ENCODE peak calls at places on chromosomes 12 and 14, in ten cellular contexts. M is fibroblast of the aortic adventitia, N is foreskin fibroblast, W is dorsolateral prefrontal cortex, K is psoas muscle, L is WERI-Rb-1, V is RWPE1, C is AG10803, I is pancreas, G is heart right ventricle. E is an unnamed sample.

GRCh38 chr12:111444314-111444705 is 38.6 kb downstream of the SH2B3 start:
- DNase-seq in M (no peak), N (no peak), W (no peak), K (no peak), L (no peak), V (no peak), C (peak), I (no peak), G (no peak), E (peak)

GRCh38 chr14:21003788-21004346 is 4.8 kb downstream of the SLC39A2 start:
- DNase-seq in M (no peak), N (no peak), W (no peak), K (peak), L (no peak), V (no peak), C (no peak), I (no peak), G (peak), E (no peak)

GRCh38 chr12:90958995-90959394 is 4.0 kb upstream of the CCER1 start:
- DNase-seq in M (peak), N (no peak), W (no peak), K (no peak), L (no peak), V (no peak), C (peak), I (no peak), G (no peak), E (no peak)

GRCh38 chr12:11834104-11834812 is 184.8 kb downstream of the ETV6 start:
- DNase-seq in M (peak), N (peak), W (no peak), K (no peak), L (no peak), V (no peak), C (no peak), I (no peak), G (no peak), E (no peak)

GRCh38 chr14:101134161-101134631 is 230.7 kb upstream of the RTL1 start:
- DNase-seq in M (no peak), N (no peak), W (no peak), K (no peak), L (no peak), V (no peak), C (no peak), I (no peak), G (no peak), E (no peak)

GRCh38 chr12:97277030-97277429 is 185.6 kb upstream of the RMST start:
- DNase-seq in M (no peak), N (no peak), W (no peak), K (no peak), L (no peak), V (no peak), C (no peak), I (no peak), G (no peak), E (no peak)

GRCh38 chr14:39488600-39488999 is 56.4 kb upstream of the FBXO33 start:
- DNase-seq in M (peak), N (no peak), W (peak), K (no peak), L (no peak), V (no peak), C (peak), I (no peak), G (no peak), E (no peak)

GRCh38 chr14:74618078-74618952 is 6.3 kb upstream of the LTBP2 start:
- DNase-seq in M (peak), N (peak), W (no peak), K (peak), L (no peak), V (peak), C (peak), I (no peak), G (no peak), E (no peak)

GRCh38 chr14:55577229-55577628 is 2.8 kb upstream of the KTN1 start:
- DNase-seq in M (peak), N (no peak), W (no peak), K (no peak), L (no peak), V (no peak), C (no peak), I (no peak), G (no peak), E (no peak)

GRCh38 chr12:94091624-94092023 is 56.8 kb upstream of the PLXNC1 start:
- DNase-seq in M (peak), N (no peak), W (no peak), K (no peak), L (no peak), V (no peak), C (no peak), I (no peak), G (no peak), E (no peak)

GRCh38 chr12:96107236-96107635 is 71.8 kb upstream of the LTA4H start:
- DNase-seq in M (no peak), N (no peak), W (no peak), K (no peak), L (no peak), V (no peak), C (no peak), I (no peak), G (peak), E (no peak)

GRCh38 chr14:59428581-59429012 is 36.6 kb downstream of the GPR135 start:
- DNase-seq in M (peak), N (peak), W (no peak), K (no peak), L (no peak), V (peak), C (peak), I (no peak), G (no peak), E (no peak)
- TF ChIP-seq CTCF in M (peak), N (peak), W (no peak), K (peak), L (no peak), V (no peak), C (peak), I (no peak), G (peak), E (no peak)

DNA sequence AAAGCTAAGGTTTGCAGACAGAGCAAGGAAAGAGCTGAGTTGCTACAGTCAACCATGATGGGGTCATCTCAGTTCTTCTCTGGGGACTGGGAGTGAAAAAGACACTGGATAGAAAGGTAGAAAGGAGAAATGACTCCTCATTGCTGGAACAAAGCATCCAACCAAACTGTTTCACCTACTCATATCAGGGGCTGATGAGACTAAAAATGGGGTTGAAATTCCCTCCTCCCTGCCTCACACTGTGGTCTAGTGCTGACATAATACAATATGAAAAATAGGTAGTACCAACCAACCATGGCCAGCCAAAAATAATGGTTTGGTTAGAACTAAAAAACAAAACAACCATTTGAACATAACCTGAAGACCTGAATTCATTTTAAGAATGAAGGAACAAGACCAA is 220.7 kb downstream of the DPF3 start:
- DNase-seq in M (no peak), N (no peak), W (no peak), K (no peak), L (no peak), V (no peak), C (no peak), I (no peak), G (no peak), E (no peak)
- TF ChIP-seq CTCF in M (no peak), N (no peak), W (no peak), K (no peak), L (no peak), V (no peak), C (no peak), I (no peak), G (no peak), E (no peak)

DNA sequence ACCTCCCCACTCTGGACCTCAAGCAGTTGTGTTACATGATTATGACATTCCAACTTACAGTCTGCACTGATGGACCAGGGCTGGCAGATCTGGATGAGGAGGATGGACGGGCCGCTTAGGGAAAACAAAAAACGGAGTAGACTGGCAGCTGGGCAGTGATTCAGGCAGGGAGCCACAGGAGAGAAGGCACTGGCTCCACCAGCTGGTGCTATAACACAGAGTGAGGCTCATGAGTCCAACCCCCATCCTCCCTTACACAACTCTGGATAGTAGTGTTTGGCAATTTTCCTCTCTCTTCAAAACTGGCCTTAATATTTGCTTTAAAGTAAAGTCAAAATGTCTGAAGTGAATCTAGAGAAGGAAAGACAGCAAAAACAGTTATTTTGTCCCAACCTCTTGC is 9.7 kb upstream of the RIC8B start:
- DNase-seq in M (no peak), N (no peak), W (peak), K (no peak), L (no peak), V (no peak), C (no peak), I (no peak), G (no peak), E (no peak)
- TF ChIP-seq CTCF in M (peak), N (no peak), W (peak), K (no peak), L (no peak), V (no peak), C (no peak), I (no peak), G (no peak), E (no peak)

DNA sequence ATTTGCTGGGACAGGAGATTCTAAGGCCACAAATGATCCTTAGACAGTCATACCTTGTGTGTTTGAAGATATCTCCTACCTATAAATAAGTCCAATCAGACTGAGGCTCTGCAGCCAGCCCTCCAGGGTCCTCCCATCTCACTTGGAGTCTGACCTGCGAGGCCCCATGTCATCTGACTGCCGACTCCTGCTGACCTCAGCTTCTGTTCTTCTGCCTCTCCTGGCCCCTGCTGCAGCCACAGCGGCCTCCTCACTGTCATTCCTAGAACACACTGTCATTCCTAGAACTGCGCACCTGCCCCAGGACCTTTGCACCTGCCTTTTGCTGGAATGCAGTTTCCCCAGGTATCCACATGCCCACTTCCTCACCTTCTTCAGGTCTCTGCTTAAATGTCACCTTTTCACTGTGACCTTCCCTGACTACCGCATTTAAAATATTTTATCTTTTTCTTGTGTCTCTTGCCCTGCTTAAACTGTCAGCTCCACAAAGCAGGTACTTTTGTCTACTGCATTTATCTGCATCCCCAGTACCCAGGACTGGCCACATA is 56.5 kb upstream of the RIN3 start:
- DNase-seq in M (no peak), N (no peak), W (no peak), K (no peak), L (no peak), V (no peak), C (no peak), I (no peak), G (no peak), E (no peak)
- TF ChIP-seq CTCF in M (no peak), N (no peak), W (no peak), K (no peak), L (no peak), V (no peak), C (no peak), I (no peak), G (no peak), E (no peak)

DNA sequence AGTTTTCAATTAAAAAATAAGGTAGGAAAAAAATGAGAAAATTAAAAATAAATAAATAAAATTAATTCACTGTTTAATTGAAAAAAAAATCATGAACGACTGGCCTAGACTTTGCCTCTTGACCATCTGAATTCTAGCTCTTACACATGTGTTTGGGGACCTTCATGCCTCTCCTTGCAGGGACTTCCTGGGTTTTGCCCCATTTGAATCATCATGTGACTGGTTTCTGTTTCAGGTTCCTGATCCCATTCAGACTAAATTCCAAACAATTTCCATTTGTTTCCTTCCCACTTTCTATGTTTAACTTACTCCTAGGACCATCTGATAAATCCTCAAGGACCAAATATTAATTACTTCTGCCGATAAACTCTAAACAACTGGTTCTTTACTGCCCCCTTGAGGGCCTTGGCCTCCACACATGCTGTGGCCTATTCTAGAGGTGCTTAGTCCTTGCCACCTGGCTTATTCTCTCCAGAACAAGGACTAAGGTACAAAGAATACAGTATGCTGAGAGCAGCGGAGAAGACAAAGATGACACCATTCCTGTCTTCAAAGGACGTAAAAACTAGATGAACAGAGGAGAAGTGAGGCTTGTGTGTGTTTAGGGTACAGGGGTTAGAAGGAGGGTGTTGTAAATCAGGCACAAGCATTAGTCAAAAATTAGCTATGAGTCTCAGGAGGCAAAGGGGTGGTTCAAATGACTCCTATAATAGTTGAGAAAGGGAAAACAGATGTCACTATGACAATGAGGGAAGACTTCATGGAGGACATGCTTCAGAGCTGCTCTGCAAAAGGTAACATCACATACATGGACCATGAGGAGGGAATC is 125.8 kb upstream of the AVPR1A start:
- DNase-seq in M (peak), N (no peak), W (no peak), K (no peak), L (peak), V (peak), C (peak), I (no peak), G (no peak), E (peak)
- TF ChIP-seq CTCF in M (peak), N (peak), W (peak), K (peak), L (peak), V (peak), C (peak), I (peak), G (peak), E (peak)

GRCh38 chr12:3207174-3207573 is 130.0 kb downstream of the TSPAN9 start:
- DNase-seq in M (no peak), N (no peak), W (no peak), K (no peak), L (peak), V (no peak), C (no peak), I (no peak), G (no peak), E (no peak)

GRCh38 chr12:3206536-3207072 is 129.4 kb downstream of the TSPAN9 start:
- DNase-seq in M (no peak), N (no peak), W (no peak), K (no peak), L (peak), V (no peak), C (no peak), I (no peak), G (no peak), E (no peak)

GRCh38 chr12:3204716-3205617 is 127.8 kb downstream of the TSPAN9 start:
- DNase-seq in M (no peak), N (no peak), W (no peak), K (no peak), L (peak), V (no peak), C (no peak), I (no peak), G (no peak), E (no peak)

GRCh38 chr12:3205742-3206519 is 128.8 kb downstream of the TSPAN9 start:
- DNase-seq in M (no peak), N (no peak), W (no peak), K (peak), L (peak), V (no peak), C (no peak), I (peak), G (peak), E (no peak)

GRCh38 chr12:3207858-3208257 is 130.7 kb downstream of the TSPAN9 start:
- DNase-seq in M (no peak), N (no peak), W (no peak), K (no peak), L (peak), V (no peak), C (no peak), I (no peak), G (no peak), E (no peak)
- TF ChIP-seq CTCF in M (no peak), N (no peak), W (no peak), K (no peak), L (peak), V (no peak), C (no peak), I (no peak), G (peak), E (peak)

DNA sequence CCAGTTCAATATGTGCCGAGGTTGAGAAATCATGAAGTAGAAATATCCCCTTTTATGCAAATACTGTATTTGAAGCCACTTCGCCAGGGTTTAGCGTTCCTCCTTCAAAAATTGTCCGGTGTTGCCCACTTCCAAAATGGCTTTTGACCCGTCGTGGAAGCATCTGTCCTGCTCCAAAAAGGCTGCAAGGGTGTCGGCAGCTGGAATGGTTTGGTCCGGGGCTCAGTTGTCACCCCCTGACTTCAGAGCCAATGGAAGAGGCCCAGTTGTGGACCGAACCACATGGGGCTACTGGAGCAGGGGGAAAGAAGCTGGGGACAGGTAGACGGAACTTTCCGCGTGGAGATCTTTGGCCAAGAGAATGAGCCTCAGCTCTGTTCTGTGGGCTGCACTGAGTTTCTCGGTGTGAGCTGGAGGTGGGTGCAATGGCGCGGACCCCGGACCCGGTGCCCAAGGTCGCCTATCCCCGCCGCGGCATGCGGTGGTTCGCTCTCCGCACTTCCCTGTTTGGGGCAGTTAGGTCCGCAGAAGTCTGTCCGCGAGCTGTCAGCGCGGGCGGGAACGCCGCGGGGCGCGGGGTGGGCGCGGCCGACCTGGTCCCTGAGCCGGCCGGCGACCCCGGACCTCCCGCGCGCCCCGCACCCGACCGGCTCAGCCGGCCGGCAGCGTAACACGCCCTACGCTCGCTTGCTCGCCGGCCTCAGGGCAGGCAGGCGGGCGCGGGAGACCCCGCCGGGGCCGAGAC is at the start of gene ANKRD13A:
- DNase-seq in M (peak), N (peak), W (peak), K (peak), L (peak), V (peak), C (peak), I (peak), G (peak), E (peak)
- TF ChIP-seq CTCF in M (no peak), N (no peak), W (peak), K (no peak), L (no peak), V (no peak), C (no peak), I (no peak), G (no peak), E (no peak)

E was measured in GM20000.